ENCODE peak calls at places on chromosomes 7 and 10, in five cellular contexts. B, L, H, Y and A are unnamed samples.

GRCh38 chr7:99562832-99563231 is 4.4 kb downstream of the ZNF655 start:
- DNase-seq in Y (no peak), H (peak), L (no peak), B (no peak), A (no peak)

GRCh38 chr7:51732951-51733350 is 416.3 kb upstream of the COBL start:
- DNase-seq in L (no peak), Y (no peak), H (no peak), B (no peak), A (no peak)

GRCh38 chr10:76632158-76633051 is 1005.2 kb downstream of the KCNMA1 start:
- DNase-seq in L (peak), H (peak), Y (no peak), B (peak), A (no peak)

GRCh38 chr7:151599401-151600227 is 79.9 kb upstream of the RHEB start:
- DNase-seq in H (peak), L (no peak), Y (no peak), B (no peak), A (no peak)

GRCh38 chr10:125691160-125691981 is 8.4 kb upstream of the TEX36 start:
- DNase-seq in H (no peak), B (no peak), L (peak), Y (no peak), A (no peak)

GRCh38 chr7:137399827-137400823 is 56.6 kb upstream of the PTN start:
- DNase-seq in B (no peak), H (no peak), L (no peak), Y (no peak), A (no peak)

GRCh38 chr10:122368502-122369254 is 5.8 kb upstream of the PLEKHA1 start:
- DNase-seq in Y (peak), B (no peak), L (no peak), H (peak), A (no peak)

GRCh38 chr10:17981766-17982380 is 30.2 kb downstream of the SLC39A12 start:
- DNase-seq in H (peak), B (no peak), L (no peak), Y (no peak), A (no peak)

GRCh38 chr7:69664433-69664832 is 66.2 kb downstream of the AUTS2 start:
- DNase-seq in L (no peak), H (no peak), B (no peak), Y (no peak), A (no peak)

GRCh38 chr10:43688348-43688892 is 39.7 kb upstream of the ZNF32 start:
- DNase-seq in L (no peak), H (no peak), B (no peak), Y (no peak), A (no peak)

GRCh38 chr10:113240736-113241135 is 290.7 kb downstream of the TCF7L2 start:
- DNase-seq in Y (no peak), L (no peak), H (no peak), B (no peak), A (no peak)

GRCh38 chr7:130114374-130114773 is 44.0 kb downstream of the KLHDC10 start:
- DNase-seq in B (no peak), H (no peak), Y (no peak), L (no peak), A (no peak)

GRCh38 chr10:17249820-17250219 is 21.8 kb downstream of the VIM start:
- DNase-seq in H (peak), L (no peak), B (no peak), Y (no peak), A (no peak)

GRCh38 chr7:128833148-128833938 is 3.1 kb downstream of the FLNC start:
- DNase-seq in H (peak), L (peak), B (no peak), Y (peak), A (no peak)

GRCh38 chr7:89776980-89777379 is 377.3 kb upstream of the STEAP1 start:
- DNase-seq in B (no peak), Y (no peak), L (no peak), H (no peak), A (no peak)

GRCh38 chr10:90161-90560 is 41.1 kb upstream of the TUBB8 start:
- DNase-seq in L (no peak), B (no peak), Y (no peak), H (no peak), A (no peak)

GRCh38 chr7:139192014-139192706 is 38.9 kb upstream of the UBN2 start:
- DNase-seq in B (no peak), H (no peak), L (no peak), Y (no peak), A (no peak)

GRCh38 chr10:22185586-22185985 is 32.2 kb downstream of the EBLN1 start:
- DNase-seq in H (no peak), B (no peak), L (no peak), Y (no peak), A (no peak)

GRCh38 chr10:86419101-86419500 is 52.5 kb upstream of the GRID1 start:
- DNase-seq in B (no peak), Y (no peak), L (no peak), H (no peak), A (no peak)

GRCh38 chr10:13346280-13346819 is 1.7 kb downstream of the SEPHS1 start:
- DNase-seq in L (no peak), Y (no peak), H (peak), B (no peak), A (no peak)

GRCh38 chr10:132397671-132398565 is 918 bp downstream of the PWWP2B start:
- DNase-seq in L (no peak), B (peak), Y (no peak), H (peak), A (peak)

GRCh38 chr7:143518941-143519340 is 41.3 kb downstream of the TAS2R41 start:
- DNase-seq in H (no peak), L (no peak), B (no peak), Y (no peak), A (no peak)

GRCh38 chr7:42373285-42373684 is 136.3 kb upstream of the GLI3 start:
- DNase-seq in Y (no peak), B (no peak), H (no peak), L (no peak), A (no peak)

GRCh38 chr7:29764227-29764626 is 42.1 kb upstream of the WIPF3 start:
- DNase-seq in Y (no peak), B (peak), H (no peak), L (peak), A (no peak)